ENCODE peak calls at places on chromosomes 12 and 14, in five cellular contexts. One of them, this sample, is unnamed. For H3K27me3, the result is how much of the 10 kb centered on the place peaks cover.

GRCh38 chr14:91311284-91311662 is 66.8 kb upstream of the GPR68 start:
- DNase-seq in breast epithelium: no peak
- DNase-seq in colonic mucosa: peak
- DNase-seq in GM23248: no peak
- DNase-seq in CD8-positive, alpha-beta memory T cell: peak
- DNase-seq in this sample: no peak

GRCh38 chr12:45504606-45505005 is 224.9 kb upstream of the ARID2 start:
- DNase-seq in breast epithelium: no peak
- DNase-seq in CD8-positive, alpha-beta memory T cell: no peak
- DNase-seq in colonic mucosa: no peak
- DNase-seq in GM23248: no peak
- DNase-seq in this sample: no peak

GRCh38 chr14:63993992-63994391 is 141.2 kb downstream of the SYNE2 start:
- DNase-seq in CD8-positive, alpha-beta memory T cell: no peak
- DNase-seq in colonic mucosa: no peak
- DNase-seq in GM23248: no peak
- DNase-seq in breast epithelium: no peak
- DNase-seq in this sample: no peak

GRCh38 chr12:27031531-27031930 is 9.2 kb downstream of the MED21 start:
- DNase-seq in CD8-positive, alpha-beta memory T cell: no peak
- DNase-seq in breast epithelium: no peak
- DNase-seq in GM23248: no peak
- DNase-seq in colonic mucosa: no peak
- DNase-seq in this sample: no peak

GRCh38 chr12:91704446-91704845 is 441.2 kb downstream of the BTG1 start:
- DNase-seq in colonic mucosa: no peak
- DNase-seq in breast epithelium: no peak
- DNase-seq in GM23248: peak
- DNase-seq in CD8-positive, alpha-beta memory T cell: no peak
- DNase-seq in this sample: no peak

GRCh38 chr14:102957222-102957621 is 34.8 kb downstream of the AMN start:
- DNase-seq in GM23248: peak
- DNase-seq in CD8-positive, alpha-beta memory T cell: no peak
- DNase-seq in colonic mucosa: no peak
- DNase-seq in breast epithelium: no peak
- DNase-seq in this sample: no peak

GRCh38 chr12:91863702-91864101 is 281.9 kb downstream of the BTG1 start:
- DNase-seq in CD8-positive, alpha-beta memory T cell: no peak
- DNase-seq in colonic mucosa: no peak
- DNase-seq in breast epithelium: no peak
- DNase-seq in GM23248: no peak
- DNase-seq in this sample: no peak

GRCh38 chr14:35215110-35215872 is 76.9 kb upstream of the PSMA6 start:
- DNase-seq in GM23248: peak
- DNase-seq in breast epithelium: no peak
- DNase-seq in colonic mucosa: no peak
- DNase-seq in CD8-positive, alpha-beta memory T cell: no peak
- DNase-seq in this sample: no peak

GRCh38 chr12:2754208-2754607 is 40.6 kb upstream of the FKBP4 start:
- DNase-seq in GM23248: no peak
- DNase-seq in colonic mucosa: no peak
- DNase-seq in breast epithelium: no peak
- DNase-seq in CD8-positive, alpha-beta memory T cell: no peak
- DNase-seq in this sample: no peak

GRCh38 chr12:122872815-122873361 is 23.0 kb downstream of the VPS37B start:
- DNase-seq in GM23248: no peak
- DNase-seq in colonic mucosa: no peak
- DNase-seq in CD8-positive, alpha-beta memory T cell: peak
- DNase-seq in breast epithelium: no peak
- DNase-seq in this sample: no peak

GRCh38 chr14:100664841-100665425 is 61.8 kb upstream of the DLK1 start:
- DNase-seq in CD8-positive, alpha-beta memory T cell: no peak
- DNase-seq in breast epithelium: peak
- DNase-seq in GM23248: peak
- DNase-seq in colonic mucosa: peak
- DNase-seq in this sample: no peak

GRCh38 chr12:79400481-79400880 is 290.3 kb downstream of the PAWR start:
- DNase-seq in CD8-positive, alpha-beta memory T cell: no peak
- DNase-seq in colonic mucosa: no peak
- DNase-seq in breast epithelium: no peak
- DNase-seq in GM23248: no peak
- DNase-seq in this sample: no peak

GRCh38 chr12:108696996-108697290 is 34.4 kb downstream of the CORO1C start:
- DNase-seq in GM23248: no peak
- DNase-seq in breast epithelium: no peak
- DNase-seq in CD8-positive, alpha-beta memory T cell: no peak
- DNase-seq in colonic mucosa: no peak
- DNase-seq in this sample: no peak

GRCh38 chr12:114823701-114824100 is 139.7 kb upstream of the TBX3 start:
- DNase-seq in GM23248: no peak
- DNase-seq in CD8-positive, alpha-beta memory T cell: no peak
- DNase-seq in colonic mucosa: no peak
- DNase-seq in breast epithelium: no peak
- DNase-seq in this sample: no peak

GRCh38 chr14:99728231-99728920 is 44.3 kb downstream of the CYP46A1 start:
- DNase-seq in breast epithelium: no peak
- DNase-seq in CD8-positive, alpha-beta memory T cell: peak
- DNase-seq in colonic mucosa: peak
- DNase-seq in GM23248: no peak
- DNase-seq in this sample: no peak

GRCh38 chr12:69932154-69932553 is 107.1 kb downstream of the MYRFL start:
- DNase-seq in CD8-positive, alpha-beta memory T cell: no peak
- DNase-seq in colonic mucosa: no peak
- DNase-seq in GM23248: no peak
- DNase-seq in breast epithelium: no peak
- DNase-seq in this sample: no peak

GRCh38 chr12:3752096-3752709 is 706 bp downstream of the CRACR2A start:
- DNase-seq in colonic mucosa: peak
- DNase-seq in GM23248: peak
- DNase-seq in breast epithelium: peak
- DNase-seq in CD8-positive, alpha-beta memory T cell: peak
- DNase-seq in this sample: no peak

GRCh38 chr14:61145903-61146411 is 135.2 kb downstream of the TMEM30B start:
- DNase-seq in breast epithelium: peak
- DNase-seq in GM23248: peak
- DNase-seq in colonic mucosa: no peak
- DNase-seq in CD8-positive, alpha-beta memory T cell: no peak
- DNase-seq in this sample: peak

GRCh38 chr12:113512568-113512967 is 40.9 kb upstream of the LHX5 start:
- DNase-seq in colonic mucosa: no peak
- DNase-seq in breast epithelium: no peak
- DNase-seq in GM23248: no peak
- DNase-seq in CD8-positive, alpha-beta memory T cell: no peak
- DNase-seq in this sample: no peak

GRCh38 chr14:34592623-34593022 is 37.3 kb downstream of the SNX6 start:
- DNase-seq in CD8-positive, alpha-beta memory T cell: no peak
- DNase-seq in breast epithelium: no peak
- DNase-seq in colonic mucosa: no peak
- DNase-seq in GM23248: no peak
- DNase-seq in this sample: no peak

GRCh38 chr12:95693689-95694088 is 96.9 kb downstream of the NTN4 start:
- DNase-seq in GM23248: no peak
- DNase-seq in colonic mucosa: no peak
- DNase-seq in breast epithelium: no peak
- DNase-seq in CD8-positive, alpha-beta memory T cell: no peak
- DNase-seq in this sample: no peak

GRCh38 chr12:24850486-24850885 is 98.4 kb downstream of the BCAT1 start:
- DNase-seq in CD8-positive, alpha-beta memory T cell: no peak
- DNase-seq in colonic mucosa: no peak
- DNase-seq in breast epithelium: no peak
- DNase-seq in GM23248: no peak
- DNase-seq in this sample: no peak

GRCh38 chr12:107319536-107320030 is 226.2 kb upstream of the CRY1 start:
- DNase-seq in GM23248: peak
- DNase-seq in breast epithelium: no peak
- DNase-seq in CD8-positive, alpha-beta memory T cell: peak
- DNase-seq in colonic mucosa: no peak
- DNase-seq in this sample: no peak

GRCh38 chr12:89935850-89936249 is 227.2 kb upstream of the ATP2B1 start:
- DNase-seq in colonic mucosa: no peak
- DNase-seq in breast epithelium: no peak
- DNase-seq in CD8-positive, alpha-beta memory T cell: no peak
- DNase-seq in GM23248: no peak
- DNase-seq in this sample: no peak

GRCh38 chr14:74018029-74018703 is 922 bp downstream of the ENTPD5 start:
- DNase-seq in breast epithelium: no peak
- DNase-seq in CD8-positive, alpha-beta memory T cell: no peak
- DNase-seq in colonic mucosa: no peak
- DNase-seq in GM23248: peak
- DNase-seq in this sample: no peak

GRCh38 chr12:122793685-122794106 is 19.3 kb downstream of the CCDC62 start:
- DNase-seq in breast epithelium: no peak
- DNase-seq in CD8-positive, alpha-beta memory T cell: no peak
- DNase-seq in GM23248: peak
- DNase-seq in colonic mucosa: peak
- DNase-seq in this sample: no peak

GRCh38 chr14:77838756-77839565 is 39.1 kb downstream of the ADCK1 start:
- DNase-seq in colonic mucosa: no peak
- DNase-seq in GM23248: no peak
- DNase-seq in breast epithelium: no peak
- DNase-seq in CD8-positive, alpha-beta memory T cell: no peak
- DNase-seq in this sample: no peak

GRCh38 chr12:122064034-122064777 is 14.3 kb upstream of the MLXIP start:
- DNase-seq in breast epithelium: peak
- DNase-seq in GM23248: peak
- DNase-seq in CD8-positive, alpha-beta memory T cell: no peak
- DNase-seq in colonic mucosa: peak
- DNase-seq in this sample: peak

GRCh38 chr14:67537736-67538135 is 4.6 kb downstream of the PLEKHH1 start:
- DNase-seq in CD8-positive, alpha-beta memory T cell: no peak
- DNase-seq in GM23248: no peak
- DNase-seq in breast epithelium: no peak
- DNase-seq in colonic mucosa: no peak
- DNase-seq in this sample: no peak

GRCh38 chr14:67532998-67533753 is at the start of gene PLEKHH1:
- DNase-seq in CD8-positive, alpha-beta memory T cell: peak
- DNase-seq in breast epithelium: peak
- DNase-seq in colonic mucosa: peak
- DNase-seq in GM23248: peak
- DNase-seq in this sample: peak

GRCh38 chr14:67533754-67534085 is 630 bp downstream of the PLEKHH1 start:
- DNase-seq in GM23248: no peak
- DNase-seq in CD8-positive, alpha-beta memory T cell: no peak
- DNase-seq in colonic mucosa: peak
- DNase-seq in breast epithelium: no peak
- DNase-seq in this sample: no peak

GRCh38 chr14:67538501-67538900 is 5.4 kb downstream of the PLEKHH1 start:
- DNase-seq in colonic mucosa: no peak
- DNase-seq in CD8-positive, alpha-beta memory T cell: no peak
- DNase-seq in breast epithelium: no peak
- DNase-seq in GM23248: no peak
- DNase-seq in this sample: no peak

DNA sequence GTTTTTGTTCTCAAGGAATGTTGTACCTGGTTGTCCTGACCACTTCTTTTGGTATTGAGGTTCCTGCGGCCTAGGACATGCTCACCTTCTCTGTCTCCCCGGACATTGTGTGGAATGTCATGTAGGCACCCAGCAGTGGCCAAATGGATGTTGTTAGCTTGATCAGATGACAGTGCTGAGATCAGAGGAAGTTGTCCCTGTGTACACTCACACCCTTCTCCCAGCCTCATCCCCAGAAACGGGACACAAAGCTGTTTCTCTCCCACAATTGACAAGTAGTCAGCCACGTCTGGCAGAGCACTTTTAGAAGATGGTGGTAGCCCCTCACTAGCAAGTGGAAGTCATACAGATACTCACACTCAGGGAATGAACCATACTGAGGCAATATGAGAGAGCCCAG is 3.0 kb downstream of the PLEKHH1 start:
- DNase-seq in GM23248: no peak
- DNase-seq in breast epithelium: no peak
- DNase-seq in colonic mucosa: no peak
- DNase-seq in CD8-positive, alpha-beta memory T cell: no peak
- DNase-seq in this sample: no peak
- H3K27me3 ChIP-seq in GM23248: under half
- H3K27me3 ChIP-seq in breast epithelium: under half
- H3K27me3 ChIP-seq in colonic mucosa: under half
- H3K27me3 ChIP-seq in CD8-positive, alpha-beta memory T cell: under half
- H3K27me3 ChIP-seq in this sample: under half

GRCh38 chr14:32497233-32497632 is 168.1 kb downstream of the AKAP6 start:
- DNase-seq in GM23248: peak
- DNase-seq in colonic mucosa: no peak
- DNase-seq in CD8-positive, alpha-beta memory T cell: no peak
- DNase-seq in breast epithelium: no peak
- DNase-seq in this sample: no peak
- H3K4me3 ChIP-seq in GM23248: peak
- H3K4me3 ChIP-seq in colonic mucosa: no peak
- H3K4me3 ChIP-seq in CD8-positive, alpha-beta memory T cell: no peak
- H3K4me3 ChIP-seq in breast epithelium: no peak
- H3K4me3 ChIP-seq in this sample: no peak

DNA sequence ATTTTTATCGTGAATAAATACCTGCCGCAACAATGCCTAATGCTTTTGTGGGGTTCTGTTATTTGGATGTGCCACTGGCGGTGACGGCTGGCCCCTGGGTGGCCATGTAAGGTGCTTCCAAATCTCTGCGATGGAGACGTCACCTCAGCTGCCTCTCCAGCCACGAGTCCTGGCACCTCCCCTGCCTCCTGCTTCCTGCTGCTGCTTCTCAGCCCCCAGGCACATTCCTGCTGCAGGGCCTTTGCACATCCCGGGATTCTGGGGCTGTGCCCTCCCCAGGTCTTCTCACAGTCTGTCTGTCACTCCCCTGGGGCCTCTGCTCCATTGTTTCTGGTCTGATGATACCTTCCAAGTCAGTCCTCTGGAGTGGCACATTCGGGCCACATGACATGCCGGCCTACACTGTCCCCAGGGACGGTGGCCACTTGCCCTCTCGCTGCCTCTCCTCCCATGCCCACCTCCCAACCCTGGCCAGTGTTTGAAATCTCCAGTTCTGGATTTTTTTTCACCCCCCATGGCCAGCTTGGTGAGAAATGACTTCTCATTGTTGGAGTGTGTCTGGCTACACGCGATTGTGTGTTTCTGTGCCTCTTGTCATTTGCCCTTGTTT is 151.8 kb downstream of the KIF26A start:
- DNase-seq in breast epithelium: no peak
- DNase-seq in GM23248: no peak
- DNase-seq in colonic mucosa: no peak
- DNase-seq in CD8-positive, alpha-beta memory T cell: peak
- DNase-seq in this sample: no peak
- H3K27me3 ChIP-seq in breast epithelium: under half
- H3K27me3 ChIP-seq in GM23248: under half
- H3K27me3 ChIP-seq in colonic mucosa: under half
- H3K27me3 ChIP-seq in CD8-positive, alpha-beta memory T cell: under half
- H3K27me3 ChIP-seq in this sample: under half

GRCh38 chr14:105283899-105284298 is 16.9 kb downstream of the BRF1 start:
- DNase-seq in CD8-positive, alpha-beta memory T cell: no peak
- DNase-seq in GM23248: no peak
- DNase-seq in colonic mucosa: no peak
- DNase-seq in breast epithelium: no peak
- DNase-seq in this sample: no peak
- H3K4me3 ChIP-seq in CD8-positive, alpha-beta memory T cell: no peak
- H3K4me3 ChIP-seq in GM23248: no peak
- H3K4me3 ChIP-seq in colonic mucosa: no peak
- H3K4me3 ChIP-seq in breast epithelium: no peak
- H3K4me3 ChIP-seq in this sample: no peak

This sample was measured in BE2C.